ENCODE peak calls at places on chromosomes 12 and 14, in four cellular contexts. One of them, this sample, is unnamed.
A peak's percentile ranks its signal among the peaks of the same experiment; 100 is the strongest.

GRCh38 chr12:65879878-65880277 is 55.6 kb downstream of the HMGA2 start:
- DNase-seq in activated naive CD4-positive, alpha-beta T cell treated with anti-CD3 and anti-CD28 coated beads, Interleukin-2, amount 10 ng/mL, durations not matched to agents 7 days and 5 days: no peak
- DNase-seq in activated CD4-positive, alpha-beta T cell treated with anti-CD3 and anti-CD28 coated beads, Interleukin-2, amount 50 U/mL, for 1 hour: no peak
- DNase-seq in Right ventricle myocardium superior: no peak
- DNase-seq in this sample: no peak

GRCh38 chr14:58677525-58677924 is 39.8 kb downstream of the DACT1 start:
- DNase-seq in activated naive CD4-positive, alpha-beta T cell treated with anti-CD3 and anti-CD28 coated beads, Interleukin-2, amount 10 ng/mL, durations not matched to agents 7 days and 5 days: no peak
- DNase-seq in activated CD4-positive, alpha-beta T cell treated with anti-CD3 and anti-CD28 coated beads, Interleukin-2, amount 50 U/mL, for 1 hour: no peak
- DNase-seq in Right ventricle myocardium superior: no peak
- DNase-seq in this sample: no peak

GRCh38 chr12:116982721-116983502 is 72.2 kb downstream of the FBXW8 start:
- DNase-seq in activated naive CD4-positive, alpha-beta T cell treated with anti-CD3 and anti-CD28 coated beads, Interleukin-2, amount 10 ng/mL, durations not matched to agents 7 days and 5 days: no peak
- DNase-seq in activated CD4-positive, alpha-beta T cell treated with anti-CD3 and anti-CD28 coated beads, Interleukin-2, amount 50 U/mL, for 1 hour: no peak
- DNase-seq in Right ventricle myocardium superior: no peak
- DNase-seq in this sample: peak; percentile 63

GRCh38 chr12:106248849-106249371 is 1.1 kb upstream of the CKAP4 start:
- DNase-seq in activated naive CD4-positive, alpha-beta T cell treated with anti-CD3 and anti-CD28 coated beads, Interleukin-2, amount 10 ng/mL, durations not matched to agents 7 days and 5 days: peak; percentile 26
- DNase-seq in activated CD4-positive, alpha-beta T cell treated with anti-CD3 and anti-CD28 coated beads, Interleukin-2, amount 50 U/mL, for 1 hour: peak; percentile 27
- DNase-seq in Right ventricle myocardium superior: no peak
- DNase-seq in this sample: no peak

GRCh38 chr14:97456958-97457357 is 659.8 kb downstream of the VRK1 start:
- DNase-seq in activated naive CD4-positive, alpha-beta T cell treated with anti-CD3 and anti-CD28 coated beads, Interleukin-2, amount 10 ng/mL, durations not matched to agents 7 days and 5 days: peak; percentile 68
- DNase-seq in activated CD4-positive, alpha-beta T cell treated with anti-CD3 and anti-CD28 coated beads, Interleukin-2, amount 50 U/mL, for 1 hour: peak; percentile 22
- DNase-seq in Right ventricle myocardium superior: no peak
- DNase-seq in this sample: no peak

GRCh38 chr14:93906341-93907329 is 20.5 kb upstream of the FAM181A start:
- DNase-seq in activated naive CD4-positive, alpha-beta T cell treated with anti-CD3 and anti-CD28 coated beads, Interleukin-2, amount 10 ng/mL, durations not matched to agents 7 days and 5 days: peak; percentile 80
- DNase-seq in activated CD4-positive, alpha-beta T cell treated with anti-CD3 and anti-CD28 coated beads, Interleukin-2, amount 50 U/mL, for 1 hour: peak; percentile 29
- DNase-seq in Right ventricle myocardium superior: no peak
- DNase-seq in this sample: peak; percentile 51

GRCh38 chr12:118537481-118537917 is 161.1 kb downstream of the SUDS3 start:
- DNase-seq in activated naive CD4-positive, alpha-beta T cell treated with anti-CD3 and anti-CD28 coated beads, Interleukin-2, amount 10 ng/mL, durations not matched to agents 7 days and 5 days: no peak
- DNase-seq in activated CD4-positive, alpha-beta T cell treated with anti-CD3 and anti-CD28 coated beads, Interleukin-2, amount 50 U/mL, for 1 hour: no peak
- DNase-seq in Right ventricle myocardium superior: peak; percentile 57
- DNase-seq in this sample: peak; percentile 22

GRCh38 chr12:13499008-13499407 is 302.5 kb downstream of the EMP1 start:
- DNase-seq in activated naive CD4-positive, alpha-beta T cell treated with anti-CD3 and anti-CD28 coated beads, Interleukin-2, amount 10 ng/mL, durations not matched to agents 7 days and 5 days: no peak
- DNase-seq in activated CD4-positive, alpha-beta T cell treated with anti-CD3 and anti-CD28 coated beads, Interleukin-2, amount 50 U/mL, for 1 hour: no peak
- DNase-seq in Right ventricle myocardium superior: no peak
- DNase-seq in this sample: no peak

GRCh38 chr12:647713-648085 is 15.5 kb downstream of the NINJ2 start:
- DNase-seq in activated naive CD4-positive, alpha-beta T cell treated with anti-CD3 and anti-CD28 coated beads, Interleukin-2, amount 10 ng/mL, durations not matched to agents 7 days and 5 days: no peak
- DNase-seq in activated CD4-positive, alpha-beta T cell treated with anti-CD3 and anti-CD28 coated beads, Interleukin-2, amount 50 U/mL, for 1 hour: no peak
- DNase-seq in Right ventricle myocardium superior: no peak
- DNase-seq in this sample: no peak

GRCh38 chr12:39638840-39639239 is 19.2 kb upstream of the ABCD2 start:
- DNase-seq in activated naive CD4-positive, alpha-beta T cell treated with anti-CD3 and anti-CD28 coated beads, Interleukin-2, amount 10 ng/mL, durations not matched to agents 7 days and 5 days: no peak
- DNase-seq in activated CD4-positive, alpha-beta T cell treated with anti-CD3 and anti-CD28 coated beads, Interleukin-2, amount 50 U/mL, for 1 hour: no peak
- DNase-seq in Right ventricle myocardium superior: no peak
- DNase-seq in this sample: no peak

GRCh38 chr12:127445583-127445982 is 821.4 kb upstream of the TMEM132C start:
- DNase-seq in activated naive CD4-positive, alpha-beta T cell treated with anti-CD3 and anti-CD28 coated beads, Interleukin-2, amount 10 ng/mL, durations not matched to agents 7 days and 5 days: no peak
- DNase-seq in activated CD4-positive, alpha-beta T cell treated with anti-CD3 and anti-CD28 coated beads, Interleukin-2, amount 50 U/mL, for 1 hour: no peak
- DNase-seq in Right ventricle myocardium superior: no peak
- DNase-seq in this sample: no peak

GRCh38 chr12:79737875-79738718 is 47.3 kb upstream of the PAWR start:
- DNase-seq in activated naive CD4-positive, alpha-beta T cell treated with anti-CD3 and anti-CD28 coated beads, Interleukin-2, amount 10 ng/mL, durations not matched to agents 7 days and 5 days: peak; percentile 37
- DNase-seq in activated CD4-positive, alpha-beta T cell treated with anti-CD3 and anti-CD28 coated beads, Interleukin-2, amount 50 U/mL, for 1 hour: no peak
- DNase-seq in Right ventricle myocardium superior: no peak
- DNase-seq in this sample: peak; percentile 47

GRCh38 chr14:50363734-50364113 is 33.0 kb downstream of the CDKL1 start:
- DNase-seq in activated naive CD4-positive, alpha-beta T cell treated with anti-CD3 and anti-CD28 coated beads, Interleukin-2, amount 10 ng/mL, durations not matched to agents 7 days and 5 days: peak; percentile 79
- DNase-seq in activated CD4-positive, alpha-beta T cell treated with anti-CD3 and anti-CD28 coated beads, Interleukin-2, amount 50 U/mL, for 1 hour: peak; percentile 18
- DNase-seq in Right ventricle myocardium superior: no peak
- DNase-seq in this sample: no peak

GRCh38 chr12:112303004-112303403 is 79.2 kb downstream of the HECTD4 start:
- DNase-seq in activated naive CD4-positive, alpha-beta T cell treated with anti-CD3 and anti-CD28 coated beads, Interleukin-2, amount 10 ng/mL, durations not matched to agents 7 days and 5 days: peak; percentile 44
- DNase-seq in activated CD4-positive, alpha-beta T cell treated with anti-CD3 and anti-CD28 coated beads, Interleukin-2, amount 50 U/mL, for 1 hour: peak; percentile 13
- DNase-seq in Right ventricle myocardium superior: no peak
- DNase-seq in this sample: no peak

This sample was measured in mucosa of gallbladder.